ENCODE peak calls at places on chromosomes 6 and 20, in five cellular contexts. C, P, B, Q and Y are unnamed samples.

GRCh38 chr6:14379568-14379967 is 262.0 kb downstream of the CD83 start:
- DNase-seq in P (no peak), Q (no peak), B (no peak), C (no peak), Y (no peak)

GRCh38 chr20:11429889-11430580 is 487.7 kb upstream of the BTBD3 start:
- DNase-seq in C (no peak), Q (no peak), P (no peak), B (no peak), Y (no peak)

GRCh38 chr6:44917430-44917829 is 410.7 kb upstream of the RUNX2 start:
- DNase-seq in C (no peak), B (no peak), Q (no peak), P (no peak), Y (no peak)

GRCh38 chr6:142735182-142735581 is 209.8 kb downstream of the HIVEP2 start:
- DNase-seq in Q (no peak), B (no peak), P (no peak), C (no peak), Y (no peak)

GRCh38 chr6:111711476-111711875 is 105.8 kb upstream of the TRAF3IP2 start:
- DNase-seq in Q (peak; percentile 76), C (no peak), B (no peak), P (no peak), Y (no peak)

GRCh38 chr20:36181934-36182603 is 27.5 kb downstream of the EPB41L1 start:
- DNase-seq in Q (no peak), C (no peak), B (no peak), P (no peak), Y (no peak)

GRCh38 chr6:28137458-28138020 is 4.1 kb upstream of the ZKSCAN8 start:
- DNase-seq in C (peak; percentile 25), B (no peak), Q (no peak), P (no peak), Y (no peak)

GRCh38 chr6:158765509-158766068 is 53.6 kb downstream of the EZR start:
- DNase-seq in Q (peak; percentile 21), B (no peak), C (peak; percentile 11), P (no peak), Y (no peak)

GRCh38 chr6:111798281-111798725 is 74.9 kb downstream of the FYN start:
- DNase-seq in B (no peak), P (no peak), Q (no peak), C (no peak), Y (no peak)

GRCh38 chr6:7107578-7108195 is at the start of gene RREB1:
- DNase-seq in C (peak; percentile 89), Q (peak; percentile 85), B (no peak), P (peak; percentile 84), Y (peak; percentile 73)

GRCh38 chr6:100617633-100618348 is 153.1 kb upstream of the SIM1 start:
- DNase-seq in P (no peak), Q (no peak), B (no peak), C (no peak), Y (no peak)

GRCh38 chr6:32973934-32974333 is 5.5 kb downstream of the BRD2 start:
- DNase-seq in P (no peak), B (no peak), Q (no peak), C (peak; percentile 29), Y (no peak)

GRCh38 chr6:27688014-27688586 is 215.2 kb upstream of the ZNF184 start:
- DNase-seq in Q (peak; percentile 90), B (peak; percentile 90), P (peak; percentile 79), C (peak; percentile 90), Y (peak; percentile 85)

GRCh38 chr20:47188540-47188939 is 168.0 kb downstream of the ZMYND8 start:
- DNase-seq in B (no peak), Q (no peak), C (no peak), P (no peak), Y (no peak)

GRCh38 chr20:38685853-38686473 is 38.3 kb upstream of the SLC32A1 start:
- DNase-seq in C (peak; percentile 78), B (no peak), P (peak; percentile 77), Q (no peak), Y (no peak)

DNA sequence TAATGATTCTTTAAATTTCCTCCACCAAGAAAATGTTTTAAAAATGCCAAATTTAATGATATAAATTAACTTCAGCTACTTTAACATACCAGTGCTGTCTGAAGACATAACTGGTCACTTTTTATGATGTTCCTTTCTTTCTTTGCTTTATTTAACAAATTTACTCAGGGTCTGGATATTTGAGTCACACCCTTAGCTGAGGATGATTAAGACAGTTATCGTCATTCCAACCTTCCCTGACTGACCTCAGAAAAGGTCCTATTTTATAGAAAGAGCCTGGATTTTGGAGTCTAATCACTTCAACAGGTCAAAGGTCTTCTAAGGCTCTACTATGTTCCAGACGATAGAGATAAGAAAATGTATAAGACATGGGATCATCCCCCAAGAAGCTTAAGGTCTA is 47.4 kb upstream of the CEP162 start:
- DNase-seq in P (no peak), B (no peak), Q (no peak), C (no peak), Y (no peak)
- TF ChIP-seq CTCF in P (no peak), B (no peak), Q (no peak), C (no peak), Y (no peak)

GRCh38 chr6:1062786-1063545 is 248.9 kb upstream of the FOXQ1 start:
- DNase-seq in Q (no peak), P (no peak), B (no peak), C (no peak), Y (no peak)
- TF ChIP-seq CTCF in Q (no peak), P (no peak), B (no peak), C (no peak), Y (no peak)

GRCh38 chr20:51767018-51767866 is 948 bp downstream of the ATP9A start:
- DNase-seq in P (peak; percentile 94), Q (peak; percentile 85), B (no peak), C (peak; percentile 95), Y (peak; percentile 85)
- TF ChIP-seq CTCF in P (peak; percentile 21), Q (peak; percentile 44), B (peak; percentile 54), C (peak; percentile 34), Y (peak; percentile 74)

DNA sequence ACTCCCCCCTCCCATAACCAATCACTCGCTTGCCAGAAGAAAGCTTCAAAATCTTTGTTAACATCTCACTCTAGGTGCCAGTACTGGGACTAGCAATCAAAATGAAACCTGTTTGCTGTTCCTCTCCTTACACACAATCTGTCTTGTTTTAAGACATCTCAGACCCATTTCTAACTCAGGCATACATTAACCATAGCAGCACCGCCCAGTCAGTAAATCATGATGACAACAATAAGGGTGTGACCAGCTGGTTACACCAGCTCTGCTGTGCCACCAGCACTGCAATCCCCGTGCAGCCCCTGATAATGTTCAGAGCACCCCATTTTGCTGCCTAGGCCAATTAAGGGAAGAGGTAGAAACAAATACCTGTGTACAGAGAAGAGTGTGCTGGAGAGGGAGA is 185.2 kb upstream of the TAB2 start:
- DNase-seq in Q (no peak), B (no peak), P (no peak), C (no peak), Y (no peak)
- TF ChIP-seq CTCF in Q (no peak), B (no peak), P (no peak), C (no peak), Y (no peak)

GRCh38 chr6:170480045-170480714 is 72.9 kb downstream of the PSMB1 start:
- DNase-seq in B (no peak), C (peak; percentile 21), P (no peak), Q (no peak), Y (no peak)
- TF ChIP-seq CTCF in B (peak; percentile 26), C (peak; percentile 27), P (peak; percentile 20), Q (no peak), Y (peak; percentile 23)